ENCODE peak calls at places on chromosomes 6 and 20, in five cellular contexts. H is NT2/D1; Z is brain microvascular endothelial cell; T is activated naive CD4-positive, alpha-beta T cell; F is stimulated activated naive CD4-positive, alpha-beta T cell treated with Interleukin-2 at 50 U/mL for 16 hours. X is an unnamed sample.

GRCh38 chr6:162899148-162899547 is 171.4 kb downstream of the PACRG start:
- DNase-seq in H (no peak), Z (no peak), T (no peak), F (no peak), X (no peak)

GRCh38 chr20:47144463-47144862 is 212.0 kb downstream of the ZMYND8 start:
- DNase-seq in H (no peak), Z (no peak), T (no peak), F (no peak), X (no peak)

GRCh38 chr6:42929928-42930360 is 664 bp downstream of the CNPY3 start:
- DNase-seq in H (peak), Z (peak), T (no peak), F (peak), X (peak)

GRCh38 chr6:82589509-82590206 is 226.0 kb downstream of the TPBG start:
- DNase-seq in H (peak), Z (peak), T (no peak), F (no peak), X (peak)

GRCh38 chr6:2275207-2275891 is 29.9 kb upstream of the GMDS start:
- DNase-seq in H (no peak), Z (peak), T (no peak), F (no peak), X (no peak)

GRCh38 chr6:1596088-1596852 is 13.4 kb upstream of the FOXC1 start:
- DNase-seq in H (no peak), Z (no peak), T (peak), F (peak), X (no peak)

GRCh38 chr6:119158057-119158848 is 79.8 kb upstream of the FAM184A start:
- DNase-seq in H (no peak), Z (no peak), T (no peak), F (no peak), X (no peak)

GRCh38 chr6:65787787-65788186 is 80.8 kb upstream of the EYS start:
- DNase-seq in H (no peak), Z (no peak), T (no peak), F (no peak), X (no peak)